ENCODE peak calls at places on chromosomes 13 and 19, in eight cellular contexts. A is dorsolateral prefrontal cortex; Z is endothelial cell; H is stimulated activated CD8-positive, alpha-beta memory T cell treated with anti-CD3 and anti-CD28 coated beads, Interleukin-12 subunit alpha, Interleukin-12 subunit beta, amount 100 ng/mL, for 4 hours; T is smooth muscle cell of the brain vasculature; P is osteocyte; D is tibial artery; V is LoVo. R is an unnamed sample.

GRCh38 chr13:112688560-112689497 is 1.0 kb upstream of the ATP11A start:
- DNase-seq in T (no peak), H (peak; percentile 19), V (no peak), Z (no peak), P (no peak), D (peak; percentile 62), A (no peak), R (no peak)

GRCh38 chr13:20506676-20507075 is 19.0 kb downstream of the CRYL1 start:
- DNase-seq in P (no peak), H (no peak), T (no peak), D (no peak), Z (no peak), A (no peak), V (no peak), R (no peak)

GRCh38 chr19:46423194-46423593 is 5.5 kb downstream of the PNMA8C start:
- DNase-seq in P (no peak), A (no peak), V (no peak), T (no peak), H (no peak), D (no peak), Z (no peak), R (no peak)

GRCh38 chr19:53055117-53055516 is 10.6 kb downstream of the ERVV-2 start:
- DNase-seq in Z (no peak), H (no peak), T (no peak), V (peak; percentile 2), A (no peak), D (no peak), P (no peak), R (no peak)

GRCh38 chr19:2034729-2035589 is 16.1 kb downstream of the MKNK2 start:
- DNase-seq in P (no peak), A (no peak), V (no peak), T (no peak), H (peak; percentile 27), D (no peak), Z (peak; percentile 43), R (peak; percentile 87)

GRCh38 chr13:67416047-67416925 is 186.2 kb upstream of the PCDH9 start:
- DNase-seq in A (no peak), T (no peak), Z (peak; percentile 69), D (no peak), V (no peak), H (no peak), P (no peak), R (no peak)

GRCh38 chr13:75802161-75802560 is 166.0 kb downstream of the LMO7 start:
- DNase-seq in A (no peak), Z (no peak), H (no peak), D (no peak), V (no peak), T (no peak), P (no peak), R (no peak)

GRCh38 chr13:98798849-98799645 is 46.6 kb upstream of the SLC15A1 start:
- DNase-seq in Z (no peak), T (no peak), H (no peak), V (no peak), A (no peak), P (peak; percentile 75), D (no peak), R (no peak)

GRCh38 chr19:16535381-16535780 is 6.9 kb downstream of the CHERP start:
- DNase-seq in T (no peak), D (no peak), Z (no peak), P (no peak), H (no peak), V (no peak), A (no peak), R (no peak)

GRCh38 chr19:1520203-1520780 is 3.6 kb upstream of the PLK5 start:
- DNase-seq in Z (no peak), D (no peak), A (no peak), T (no peak), H (no peak), P (no peak), V (no peak), R (no peak)

GRCh38 chr13:37534181-37534580 is 64.4 kb downstream of the POSTN start:
- DNase-seq in A (no peak), Z (no peak), H (no peak), T (no peak), P (no peak), V (no peak), D (no peak), R (no peak)

GRCh38 chr13:24085662-24086061 is 74.9 kb upstream of the SPATA13 start:
- DNase-seq in D (no peak), P (no peak), A (no peak), Z (no peak), H (no peak), T (no peak), V (no peak), R (no peak)

GRCh38 chr19:49132974-49133609 is 13.7 kb downstream of the PPFIA3 start:
- DNase-seq in Z (no peak), T (no peak), H (no peak), V (no peak), A (no peak), P (no peak), D (no peak), R (no peak)

GRCh38 chr19:6740589-6741348 is 1.3 kb downstream of the TRIP10 start:
- DNase-seq in Z (peak; percentile 65), D (peak; percentile 60), H (no peak), P (peak; percentile 85), A (no peak), V (no peak), T (no peak), R (no peak)

GRCh38 chr19:41546386-41546789 is 29.6 kb upstream of the CEACAM21 start:
- DNase-seq in A (no peak), H (no peak), Z (no peak), D (no peak), V (no peak), P (no peak), T (no peak), R (no peak)

GRCh38 chr13:99977334-99977911 is 4.2 kb upstream of the ZIC2 start:
- DNase-seq in A (no peak), T (no peak), P (no peak), H (no peak), D (no peak), Z (no peak), V (no peak), R (no peak)

GRCh38 chr19:49042177-49042576 is 1.5 kb upstream of the CGB5 start:
- DNase-seq in D (no peak), Z (no peak), T (no peak), P (no peak), H (no peak), A (no peak), V (peak; percentile 55), R (no peak)

GRCh38 chr13:28324181-28324789 is 170.6 kb downstream of the FLT1 start:
- DNase-seq in Z (peak; percentile 67), A (no peak), P (peak; percentile 86), T (peak; percentile 40), D (peak; percentile 40), H (no peak), V (peak; percentile 66), R (peak; percentile 60)

GRCh38 chr19:49857834-49858590 is 7.1 kb downstream of the PTOV1 start:
- DNase-seq in P (no peak), V (no peak), D (no peak), H (no peak), A (no peak), Z (no peak), T (no peak), R (no peak)

GRCh38 chr13:50512602-50513527 is 330.6 kb downstream of the DLEU7 start:
- DNase-seq in D (peak; percentile 59), T (no peak), H (peak; percentile 4), A (peak; percentile 41), Z (no peak), P (no peak), V (peak; percentile 55), R (no peak)

R was measured in HCT116.